ENCODE peak calls at places on chromosome 15, in eight cellular contexts. U is activated T-cell treated with anti-CD3 and anti-CD28 coated beads, Interleukin-2, amount 50 U/mL, for 4 hours; B is left ventricle myocardium superior; F is A549; I is SK-N-SH treated with all-trans-retinoic acid at 6 μM for 48 hours; G is pancreas; X is upper lobe of right lung; Y is right cardiac atrium. D is an unnamed sample.

GRCh38 chr15:40338041-40338657 is 2.6 kb downstream of the CCDC9B start:
- ATAC-seq in U (peak; percentile 93), B (peak; percentile 29), F (peak; percentile 41), I (peak; percentile 17), G (peak; percentile 48), X (peak; percentile 52), Y (peak; percentile 6), D (no peak)

GRCh38 chr15:46131876-46132275 is 497.0 kb downstream of the SQOR start:
- ATAC-seq in U (no peak), B (no peak), F (no peak), I (no peak), G (no peak), X (peak; percentile 19), Y (no peak), D (no peak)

GRCh38 chr15:75994220-75994619 is 18.0 kb downstream of the NRG4 start:
- ATAC-seq in U (no peak), B (no peak), F (no peak), I (no peak), G (no peak), X (no peak), Y (no peak), D (no peak)

GRCh38 chr15:31867536-31868442 is 162.5 kb upstream of the CHRNA7 start:
- ATAC-seq in U (no peak), B (peak; percentile 37), F (peak; percentile 44), I (peak; percentile 84), G (peak; percentile 60), X (peak; percentile 63), Y (no peak), D (no peak)

GRCh38 chr15:34335176-34335575 is 2.4 kb downstream of the SLC12A6 start:
- ATAC-seq in U (no peak), B (no peak), F (no peak), I (no peak), G (no peak), X (no peak), Y (no peak), D (no peak)

GRCh38 chr15:57019496-57020160 is 101.2 kb downstream of the TCF12 start:
- ATAC-seq in U (no peak), B (peak; percentile 69), F (no peak), I (no peak), G (no peak), X (no peak), Y (no peak), D (no peak)

GRCh38 chr15:42286445-42287029 is 13.3 kb upstream of the TMEM87A start:
- ATAC-seq in U (no peak), B (no peak), F (no peak), I (no peak), G (peak; percentile 72), X (peak; percentile 46), Y (no peak), D (no peak)

GRCh38 chr15:90402230-90402629 is 14.2 kb downstream of the IQGAP1 start:
- ATAC-seq in U (no peak), B (peak; percentile 72), F (peak; percentile 68), I (peak; percentile 86), G (peak; percentile 68), X (peak; percentile 77), Y (peak; percentile 75), D (peak; percentile 77)